ENCODE peak calls at places on chromosome 18, in seven cellular contexts. D is K562, J is PC-3, T is GM12878, N is GM23338, L is hepatocyte, Y is GM23248. O is an unnamed sample.

GRCh38 chr18:67463829-67464228 is 52.7 kb downstream of the DSEL start:
- DNase-seq in D (no peak), J (peak), T (no peak), N (peak), L (peak), Y (no peak), O (no peak)

GRCh38 chr18:49920731-49921130 is 107.4 kb upstream of the ACAA2 start:
- DNase-seq in D (no peak), J (peak), T (no peak), N (no peak), L (no peak), Y (no peak), O (peak)

GRCh38 chr18:79952996-79953559 is 1.6 kb upstream of the SLC66A2 start:
- DNase-seq in D (no peak), J (no peak), T (no peak), N (peak), L (peak), Y (no peak), O (peak)

GRCh38 chr18:58570360-58571064 is 58.4 kb downstream of the ALPK2 start:
- DNase-seq in D (no peak), J (no peak), T (no peak), N (no peak), L (no peak), Y (no peak), O (no peak)

GRCh38 chr18:45745817-45746461 is 22.0 kb downstream of the SLC14A1 start:
- DNase-seq in D (no peak), J (no peak), T (no peak), N (no peak), L (no peak), Y (no peak), O (no peak)

GRCh38 chr18:731185-731584 is 18.8 kb upstream of the ENOSF1 start:
- DNase-seq in D (peak), J (no peak), T (no peak), N (no peak), L (no peak), Y (peak), O (no peak)

GRCh38 chr18:27948981-27949380 is 227.9 kb downstream of the CDH2 start:
- DNase-seq in D (no peak), J (no peak), T (no peak), N (no peak), L (no peak), Y (no peak), O (no peak)

GRCh38 chr18:7459851-7460774 is 107.0 kb upstream of the PTPRM start:
- DNase-seq in D (no peak), J (no peak), T (no peak), N (peak), L (peak), Y (peak), O (peak)

GRCh38 chr18:36578871-36579270 is 249.9 kb downstream of the TPGS2 start:
- DNase-seq in D (no peak), J (no peak), T (no peak), N (no peak), L (no peak), Y (peak), O (no peak)

DNA sequence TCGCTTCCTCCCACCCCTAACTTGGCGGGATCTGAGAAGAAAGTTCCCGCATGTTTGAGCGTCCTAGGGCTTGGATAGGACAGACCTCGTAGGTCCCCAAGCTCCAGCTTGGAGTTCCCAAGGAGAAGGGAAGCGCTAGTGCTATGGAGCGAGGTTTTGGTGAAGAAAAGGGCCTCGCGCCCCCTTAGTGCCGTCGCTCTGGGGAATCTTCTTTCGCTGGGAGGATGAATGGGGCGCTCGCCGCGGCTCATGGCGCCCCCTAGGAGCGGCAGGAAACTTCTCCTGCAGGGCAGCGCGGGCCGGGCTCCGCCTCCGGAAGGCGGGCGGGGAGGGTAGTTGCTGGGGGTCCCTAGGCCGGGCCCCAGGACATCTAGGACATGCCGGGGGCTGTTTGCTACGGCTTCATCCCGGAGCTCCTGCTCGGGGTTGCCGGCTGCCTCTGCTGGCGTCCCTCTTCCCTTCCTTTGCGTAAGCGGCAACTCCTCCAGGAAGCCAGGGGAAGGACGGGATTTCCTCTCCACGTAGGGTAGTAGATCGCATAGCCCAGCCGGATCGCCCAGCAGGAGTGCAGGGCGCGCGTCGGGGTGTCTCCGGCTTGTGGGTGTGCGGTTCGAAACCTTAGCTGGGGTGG is 11.9 kb upstream of the SKOR2 start:
- DNase-seq in D (no peak), J (no peak), T (no peak), N (peak), L (no peak), Y (no peak), O (peak)
- TF ChIP-seq EZH2 in D (no peak), J (no peak), T (no peak), N (no peak), L (no peak), Y (no peak), O (peak)

GRCh38 chr18:3235846-3236245 is 11.8 kb upstream of the MYL12A start:
- DNase-seq in D (no peak), J (no peak), T (no peak), N (no peak), L (no peak), Y (no peak), O (no peak)
- H3K27ac ChIP-seq in D (no peak), J (no peak), T (no peak), N (no peak), L (no peak), Y (no peak), O (no peak)

GRCh38 chr18:22349966-22350365 is 67.7 kb downstream of the CTAGE1 start:
- DNase-seq in D (no peak), J (peak), T (no peak), N (no peak), L (no peak), Y (peak), O (no peak)

GRCh38 chr18:22346968-22347611 is 70.6 kb downstream of the CTAGE1 start:
- DNase-seq in D (no peak), J (no peak), T (no peak), N (peak), L (peak), Y (peak), O (peak)

GRCh38 chr18:22349317-22349898 is 68.3 kb downstream of the CTAGE1 start:
- DNase-seq in D (no peak), J (no peak), T (no peak), N (no peak), L (peak), Y (peak), O (peak)

GRCh38 chr18:22347624-22348511 is 69.8 kb downstream of the CTAGE1 start:
- DNase-seq in D (no peak), J (no peak), T (no peak), N (no peak), L (peak), Y (peak), O (no peak)

DNA sequence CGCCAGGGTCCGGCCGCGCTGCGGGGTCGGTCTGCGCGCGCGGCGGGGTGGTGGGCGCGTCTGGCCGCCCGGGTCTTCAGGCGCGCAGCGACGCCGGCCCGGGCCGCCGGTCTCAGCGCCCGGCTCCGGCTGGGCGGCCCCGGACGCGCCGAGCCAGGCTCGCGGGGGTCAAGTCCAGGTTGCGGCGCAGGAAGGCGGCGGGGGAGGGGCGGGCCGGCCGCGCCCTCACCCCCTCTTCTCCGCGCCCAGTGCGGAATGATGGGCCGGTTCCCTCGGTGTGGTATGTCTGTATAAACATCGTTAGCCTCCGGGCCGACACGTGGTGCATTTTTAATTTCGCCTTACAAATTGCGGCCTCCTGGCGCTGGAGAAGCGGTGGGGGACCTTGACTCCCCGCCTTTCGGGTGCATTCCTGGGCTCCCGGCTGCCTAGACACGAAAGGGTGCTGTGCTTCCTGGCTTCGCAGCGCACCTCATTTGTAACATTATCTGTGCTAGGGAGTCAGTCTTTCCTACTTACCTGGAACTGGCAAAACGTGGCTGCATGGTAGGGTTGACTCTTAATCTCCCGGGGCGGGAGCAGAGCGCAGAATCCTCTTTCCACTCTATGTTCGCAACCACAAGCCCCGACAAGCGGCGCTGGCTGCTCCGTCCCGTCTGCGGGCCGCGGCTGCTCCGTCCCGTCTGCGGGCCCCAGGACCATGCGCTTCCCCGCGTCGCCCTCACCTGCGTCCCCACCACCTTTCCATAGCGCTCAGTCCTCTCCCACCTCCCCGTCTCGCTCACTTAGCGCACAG is 69.0 kb downstream of the CTAGE1 start:
- DNase-seq in D (no peak), J (peak), T (no peak), N (peak), L (peak), Y (peak), O (peak)
- TF ChIP-seq EZH2 in D (no peak), J (no peak), T (no peak), N (no peak), L (no peak), Y (no peak), O (peak)

GRCh38 chr18:12310762-12311161 is 2.7 kb downstream of the TUBB6 start:
- DNase-seq in D (no peak), J (no peak), T (no peak), N (no peak), L (no peak), Y (peak), O (no peak)
- H3K27ac ChIP-seq in D (no peak), J (no peak), T (peak), N (no peak), L (no peak), Y (peak), O (no peak)

GRCh38 chr18:32769242-32770180 is 3.3 kb downstream of the KLHL14 start:
- DNase-seq in D (no peak), J (no peak), T (no peak), N (peak), L (peak), Y (no peak), O (peak)
- TF ChIP-seq EZH2 in D (no peak), J (no peak), T (no peak), N (no peak), L (peak), Y (no peak), O (peak)

GRCh38 chr18:12645264-12645663 is 12.6 kb downstream of the SPIRE1 start:
- DNase-seq in D (no peak), J (peak), T (no peak), N (no peak), L (no peak), Y (no peak), O (no peak)
- H3K27ac ChIP-seq in D (no peak), J (peak), T (no peak), N (no peak), L (no peak), Y (peak), O (no peak)